ENCODE peak calls at places on chromosomes 7 and 10, in four cellular contexts. One of them, this sample, is unnamed.

GRCh38 chr10:77925410-77925794 is 1.2 kb downstream of the DLG5 start:
- DNase-seq in K562: no peak
- DNase-seq in body of pancreas: peak; percentile 19
- DNase-seq in progenitor cell of endocrine pancreas: no peak
- DNase-seq in this sample: no peak

GRCh38 chr7:92834661-92835139 is 1.7 kb downstream of the CDK6 start:
- DNase-seq in body of pancreas: peak; percentile 38
- DNase-seq in progenitor cell of endocrine pancreas: peak; percentile 14
- DNase-seq in K562: peak; percentile 27
- DNase-seq in this sample: peak; percentile 15

GRCh38 chr7:151172273-151173141 is 5.0 kb upstream of the GBX1 start:
- DNase-seq in progenitor cell of endocrine pancreas: peak; percentile 79
- DNase-seq in K562: peak; percentile 90
- DNase-seq in body of pancreas: peak; percentile 79
- DNase-seq in this sample: peak; percentile 84

GRCh38 chr10:74936577-74937445 is 110.4 kb downstream of the KAT6B start:
- DNase-seq in body of pancreas: no peak
- DNase-seq in progenitor cell of endocrine pancreas: no peak
- DNase-seq in K562: no peak
- DNase-seq in this sample: peak; percentile 70

GRCh38 chr10:119817991-119818888 is 54.4 kb downstream of the MCMBP start:
- DNase-seq in body of pancreas: peak; percentile 30
- DNase-seq in K562: no peak
- DNase-seq in progenitor cell of endocrine pancreas: peak; percentile 95
- DNase-seq in this sample: peak; percentile 80

GRCh38 chr10:26721561-26721960 is 24.1 kb downstream of the PDSS1 start:
- DNase-seq in body of pancreas: no peak
- DNase-seq in K562: no peak
- DNase-seq in progenitor cell of endocrine pancreas: no peak
- DNase-seq in this sample: no peak

GRCh38 chr10:124168991-124169826 is 75.8 kb upstream of the CHST15 start:
- DNase-seq in body of pancreas: no peak
- DNase-seq in progenitor cell of endocrine pancreas: no peak
- DNase-seq in K562: no peak
- DNase-seq in this sample: no peak

GRCh38 chr7:44259547-44260457 is 59.0 kb downstream of the YKT6 start:
- DNase-seq in body of pancreas: peak; percentile 28
- DNase-seq in K562: no peak
- DNase-seq in progenitor cell of endocrine pancreas: no peak
- DNase-seq in this sample: peak; percentile 99

GRCh38 chr10:62396864-62397263 is 22.7 kb downstream of the ZNF365 start:
- DNase-seq in body of pancreas: no peak
- DNase-seq in progenitor cell of endocrine pancreas: no peak
- DNase-seq in K562: no peak
- DNase-seq in this sample: no peak

GRCh38 chr10:110995301-110995700 is 75.9 kb downstream of the SHOC2 start:
- DNase-seq in progenitor cell of endocrine pancreas: no peak
- DNase-seq in body of pancreas: no peak
- DNase-seq in K562: no peak
- DNase-seq in this sample: no peak

GRCh38 chr10:132881186-132881920 is 61.0 kb downstream of the CFAP46 start:
- DNase-seq in progenitor cell of endocrine pancreas: no peak
- DNase-seq in K562: no peak
- DNase-seq in body of pancreas: no peak
- DNase-seq in this sample: no peak

GRCh38 chr7:4190021-4190981 is 491.8 kb upstream of the FOXK1 start:
- DNase-seq in body of pancreas: no peak
- DNase-seq in K562: no peak
- DNase-seq in progenitor cell of endocrine pancreas: no peak
- DNase-seq in this sample: no peak

GRCh38 chr10:101040851-101041250 is 9.8 kb downstream of the SFXN3 start:
- DNase-seq in body of pancreas: no peak
- DNase-seq in K562: no peak
- DNase-seq in progenitor cell of endocrine pancreas: no peak
- DNase-seq in this sample: no peak

GRCh38 chr7:4650471-4651047 is 31.5 kb upstream of the FOXK1 start:
- DNase-seq in progenitor cell of endocrine pancreas: peak; percentile 35
- DNase-seq in K562: no peak
- DNase-seq in body of pancreas: no peak
- DNase-seq in this sample: peak; percentile 79

GRCh38 chr10:78756604-78757442 is 311.9 kb upstream of the ZMIZ1 start:
- DNase-seq in body of pancreas: peak; percentile 33
- DNase-seq in progenitor cell of endocrine pancreas: no peak
- DNase-seq in K562: no peak
- DNase-seq in this sample: no peak

GRCh38 chr10:86083664-86084175 is 282.9 kb downstream of the GRID1 start:
- DNase-seq in K562: no peak
- DNase-seq in progenitor cell of endocrine pancreas: no peak
- DNase-seq in body of pancreas: no peak
- DNase-seq in this sample: no peak

GRCh38 chr10:60570941-60571340 is 181.3 kb upstream of the ANK3 start:
- DNase-seq in progenitor cell of endocrine pancreas: no peak
- DNase-seq in body of pancreas: no peak
- DNase-seq in K562: no peak
- DNase-seq in this sample: no peak

GRCh38 chr10:31618541-31619291 is 299.7 kb downstream of the ZEB1 start:
- DNase-seq in progenitor cell of endocrine pancreas: no peak
- DNase-seq in K562: no peak
- DNase-seq in body of pancreas: no peak
- DNase-seq in this sample: no peak

GRCh38 chr10:80055760-80056159 is 22.7 kb upstream of the TMEM254 start:
- DNase-seq in progenitor cell of endocrine pancreas: no peak
- DNase-seq in K562: no peak
- DNase-seq in body of pancreas: no peak
- DNase-seq in this sample: no peak

GRCh38 chr10:23723796-23724195 is 284.9 kb downstream of the OTUD1 start:
- DNase-seq in K562: no peak
- DNase-seq in body of pancreas: no peak
- DNase-seq in progenitor cell of endocrine pancreas: no peak
- DNase-seq in this sample: no peak

GRCh38 chr7:102287465-102288146 is 938 bp downstream of the SH2B2 start:
- DNase-seq in K562: no peak
- DNase-seq in progenitor cell of endocrine pancreas: no peak
- DNase-seq in body of pancreas: peak; percentile 39
- DNase-seq in this sample: peak; percentile 49

GRCh38 chr10:29691564-29692064 is 56.8 kb upstream of the SVIL start:
- DNase-seq in K562: no peak
- DNase-seq in body of pancreas: no peak
- DNase-seq in progenitor cell of endocrine pancreas: no peak
- DNase-seq in this sample: no peak

GRCh38 chr7:27179503-27180430 is 5.3 kb downstream of the HOXA11 start:
- DNase-seq in K562: peak; percentile 71
- DNase-seq in progenitor cell of endocrine pancreas: peak; percentile 68
- DNase-seq in body of pancreas: peak; percentile 45
- DNase-seq in this sample: peak; percentile 63

GRCh38 chr7:2403718-2404648 is 572 bp downstream of the CHST12 start:
- DNase-seq in K562: peak; percentile 59
- DNase-seq in progenitor cell of endocrine pancreas: peak; percentile 41
- DNase-seq in body of pancreas: peak; percentile 44
- DNase-seq in this sample: peak; percentile 66

GRCh38 chr10:81876253-81876731 is 1.3 kb downstream of the NRG3 start:
- DNase-seq in K562: no peak
- DNase-seq in body of pancreas: peak; percentile 13
- DNase-seq in progenitor cell of endocrine pancreas: peak; percentile 39
- DNase-seq in this sample: peak; percentile 57

GRCh38 chr7:78438433-78438832 is 639.9 kb downstream of the PHTF2 start:
- DNase-seq in body of pancreas: no peak
- DNase-seq in progenitor cell of endocrine pancreas: no peak
- DNase-seq in K562: no peak
- DNase-seq in this sample: no peak

GRCh38 chr7:140005754-140006503 is 56.8 kb downstream of the PARP12 start:
- DNase-seq in K562: peak; percentile 84
- DNase-seq in body of pancreas: peak; percentile 31
- DNase-seq in progenitor cell of endocrine pancreas: no peak
- DNase-seq in this sample: peak; percentile 64

GRCh38 chr10:129774082-129774735 is 189.9 kb downstream of the EBF3 start:
- DNase-seq in body of pancreas: peak; percentile 6
- DNase-seq in progenitor cell of endocrine pancreas: no peak
- DNase-seq in K562: no peak
- DNase-seq in this sample: no peak
- TF ChIP-seq CTCF in body of pancreas: no peak
- TF ChIP-seq CTCF in progenitor cell of endocrine pancreas: no peak
- TF ChIP-seq CTCF in K562: no peak
- TF ChIP-seq CTCF in this sample: no peak

DNA sequence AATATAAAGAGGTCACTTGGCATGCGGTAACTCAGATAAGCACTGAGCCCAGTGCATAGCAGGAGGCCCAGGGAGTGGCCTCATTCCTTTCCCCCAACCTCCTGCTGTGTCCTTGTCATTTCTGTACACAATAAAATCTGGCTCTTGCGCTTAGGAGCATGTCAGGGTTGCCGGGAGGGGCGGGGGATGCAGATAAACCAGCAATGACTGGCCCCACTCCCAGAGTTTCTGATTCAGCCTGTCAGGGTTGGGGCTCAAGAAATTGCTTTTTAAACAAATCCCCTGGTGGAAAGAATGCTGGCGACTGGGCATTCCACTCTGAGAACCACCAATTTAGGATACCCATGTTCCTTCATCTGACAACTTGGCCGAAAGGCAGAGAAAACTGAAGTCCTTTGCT is 376.5 kb downstream of the TCERG1L start:
- DNase-seq in K562: peak; percentile 14
- DNase-seq in progenitor cell of endocrine pancreas: no peak
- DNase-seq in body of pancreas: peak; percentile 44
- DNase-seq in this sample: no peak
- TF ChIP-seq CTCF in K562: no peak
- TF ChIP-seq CTCF in progenitor cell of endocrine pancreas: peak; percentile 44
- TF ChIP-seq CTCF in body of pancreas: no peak
- TF ChIP-seq CTCF in this sample: no peak

GRCh38 chr10:5299950-5300349 is 64.8 kb upstream of the UCN3 start:
- DNase-seq in K562: no peak
- DNase-seq in progenitor cell of endocrine pancreas: no peak
- DNase-seq in body of pancreas: no peak
- DNase-seq in this sample: no peak

GRCh38 chr10:5310914-5311313 is 53.9 kb upstream of the UCN3 start:
- DNase-seq in body of pancreas: no peak
- DNase-seq in progenitor cell of endocrine pancreas: no peak
- DNase-seq in K562: no peak
- DNase-seq in this sample: no peak

GRCh38 chr10:5303504-5303903 is 61.3 kb upstream of the UCN3 start:
- DNase-seq in K562: no peak
- DNase-seq in progenitor cell of endocrine pancreas: no peak
- DNase-seq in body of pancreas: no peak
- DNase-seq in this sample: no peak

GRCh38 chr10:5305374-5305773 is 59.4 kb upstream of the UCN3 start:
- DNase-seq in progenitor cell of endocrine pancreas: no peak
- DNase-seq in body of pancreas: peak; percentile 34
- DNase-seq in K562: no peak
- DNase-seq in this sample: no peak
- TF ChIP-seq CTCF in progenitor cell of endocrine pancreas: no peak
- TF ChIP-seq CTCF in body of pancreas: peak; percentile 22
- TF ChIP-seq CTCF in K562: peak; percentile 11
- TF ChIP-seq CTCF in this sample: peak; percentile 35

GRCh38 chr10:19833508-19833824 is 17.2 kb downstream of the PLXDC2 start:
- DNase-seq in K562: no peak
- DNase-seq in progenitor cell of endocrine pancreas: no peak
- DNase-seq in body of pancreas: no peak
- DNase-seq in this sample: no peak

GRCh38 chr10:19828278-19829049 is 12.2 kb downstream of the PLXDC2 start:
- DNase-seq in progenitor cell of endocrine pancreas: no peak
- DNase-seq in K562: no peak
- DNase-seq in body of pancreas: no peak
- DNase-seq in this sample: no peak

GRCh38 chr10:19835952-19836351 is 19.7 kb downstream of the PLXDC2 start:
- DNase-seq in progenitor cell of endocrine pancreas: no peak
- DNase-seq in K562: no peak
- DNase-seq in body of pancreas: no peak
- DNase-seq in this sample: no peak

GRCh38 chr10:19832624-19833507 is 16.6 kb downstream of the PLXDC2 start:
- DNase-seq in body of pancreas: no peak
- DNase-seq in K562: no peak
- DNase-seq in progenitor cell of endocrine pancreas: no peak
- DNase-seq in this sample: peak; percentile 26
- TF ChIP-seq CTCF in body of pancreas: no peak
- TF ChIP-seq CTCF in K562: no peak
- TF ChIP-seq CTCF in progenitor cell of endocrine pancreas: no peak
- TF ChIP-seq CTCF in this sample: no peak

This sample was measured in cardiac muscle cell.